ENCODE peak calls at places on chromosome 2, in nine cellular contexts. One of them, this sample, is unnamed.

GRCh38 chr2:214193943-214194342 is 216.9 kb upstream of the VWC2L start:
- DNase-seq in mucosa of descending colon: no peak
- DNase-seq in A549: no peak
- DNase-seq in heart left ventricle: no peak
- DNase-seq in GM13977: no peak
- DNase-seq in HFFc6: peak; percentile 81
- DNase-seq in AG04450: peak; percentile 32
- DNase-seq in progenitor cell of endocrine pancreas: no peak
- DNase-seq in AG09309: peak; percentile 41
- DNase-seq in this sample: no peak

GRCh38 chr2:8644605-8645175 is 37.2 kb upstream of the ID2 start:
- DNase-seq in AG09309: no peak
- DNase-seq in HFFc6: no peak
- DNase-seq in progenitor cell of endocrine pancreas: no peak
- DNase-seq in heart left ventricle: no peak
- DNase-seq in A549: peak; percentile 50
- DNase-seq in AG04450: no peak
- DNase-seq in GM13977: no peak
- DNase-seq in mucosa of descending colon: no peak
- DNase-seq in this sample: no peak

GRCh38 chr2:151774506-151774905 is 40.2 kb upstream of the NEB start:
- DNase-seq in HFFc6: peak; percentile 64
- DNase-seq in mucosa of descending colon: no peak
- DNase-seq in progenitor cell of endocrine pancreas: no peak
- DNase-seq in GM13977: no peak
- DNase-seq in heart left ventricle: no peak
- DNase-seq in AG09309: peak; percentile 70
- DNase-seq in A549: no peak
- DNase-seq in AG04450: peak; percentile 29
- DNase-seq in this sample: no peak

GRCh38 chr2:44210362-44210761 is 41.7 kb downstream of the PPM1B start:
- DNase-seq in heart left ventricle: no peak
- DNase-seq in mucosa of descending colon: no peak
- DNase-seq in A549: no peak
- DNase-seq in HFFc6: no peak
- DNase-seq in GM13977: no peak
- DNase-seq in progenitor cell of endocrine pancreas: no peak
- DNase-seq in AG09309: no peak
- DNase-seq in AG04450: no peak
- DNase-seq in this sample: no peak

GRCh38 chr2:9251154-9252001 is 44.8 kb downstream of the ASAP2 start:
- DNase-seq in GM13977: no peak
- DNase-seq in heart left ventricle: no peak
- DNase-seq in HFFc6: peak; percentile 84
- DNase-seq in A549: peak; percentile 81
- DNase-seq in progenitor cell of endocrine pancreas: no peak
- DNase-seq in AG09309: peak; percentile 64
- DNase-seq in AG04450: no peak
- DNase-seq in mucosa of descending colon: no peak
- DNase-seq in this sample: no peak

GRCh38 chr2:46988733-46989481 is 73.3 kb upstream of the MCFD2 start:
- DNase-seq in HFFc6: no peak
- DNase-seq in heart left ventricle: no peak
- DNase-seq in progenitor cell of endocrine pancreas: no peak
- DNase-seq in GM13977: no peak
- DNase-seq in mucosa of descending colon: no peak
- DNase-seq in A549: no peak
- DNase-seq in AG04450: no peak
- DNase-seq in AG09309: no peak
- DNase-seq in this sample: no peak

GRCh38 chr2:11746376-11746806 is at the start of gene LPIN1:
- DNase-seq in AG04450: peak; percentile 54
- DNase-seq in AG09309: no peak
- DNase-seq in HFFc6: peak; percentile 79
- DNase-seq in progenitor cell of endocrine pancreas: peak; percentile 86
- DNase-seq in mucosa of descending colon: peak; percentile 93
- DNase-seq in A549: peak; percentile 88
- DNase-seq in heart left ventricle: peak; percentile 93
- DNase-seq in GM13977: peak; percentile 95
- DNase-seq in this sample: peak; percentile 66

GRCh38 chr2:106547516-106547915 is 60.4 kb downstream of the CD8B2 start:
- DNase-seq in heart left ventricle: no peak
- DNase-seq in HFFc6: no peak
- DNase-seq in A549: no peak
- DNase-seq in AG09309: no peak
- DNase-seq in AG04450: no peak
- DNase-seq in GM13977: no peak
- DNase-seq in progenitor cell of endocrine pancreas: no peak
- DNase-seq in mucosa of descending colon: no peak
- DNase-seq in this sample: no peak

GRCh38 chr2:205903549-205904129 is 182.3 kb downstream of the INO80D start:
- DNase-seq in mucosa of descending colon: peak; percentile 64
- DNase-seq in AG09309: no peak
- DNase-seq in GM13977: peak; percentile 28
- DNase-seq in HFFc6: no peak
- DNase-seq in A549: peak; percentile 67
- DNase-seq in progenitor cell of endocrine pancreas: no peak
- DNase-seq in heart left ventricle: no peak
- DNase-seq in AG04450: no peak
- DNase-seq in this sample: no peak

GRCh38 chr2:101807242-101807641 is 109.7 kb downstream of the MAP4K4 start:
- DNase-seq in A549: no peak
- DNase-seq in AG04450: no peak
- DNase-seq in progenitor cell of endocrine pancreas: no peak
- DNase-seq in GM13977: no peak
- DNase-seq in HFFc6: no peak
- DNase-seq in heart left ventricle: no peak
- DNase-seq in AG09309: no peak
- DNase-seq in mucosa of descending colon: no peak
- DNase-seq in this sample: no peak

GRCh38 chr2:98086491-98087446 is at the start of gene VWA3B:
- DNase-seq in mucosa of descending colon: peak; percentile 91
- DNase-seq in AG09309: no peak
- DNase-seq in GM13977: peak; percentile 90
- DNase-seq in progenitor cell of endocrine pancreas: peak; percentile 67
- DNase-seq in AG04450: no peak
- DNase-seq in heart left ventricle: peak; percentile 89
- DNase-seq in HFFc6: no peak
- DNase-seq in A549: peak; percentile 60
- DNase-seq in this sample: no peak

GRCh38 chr2:162198239-162198638 is 45.0 kb downstream of the FAP start:
- DNase-seq in heart left ventricle: no peak
- DNase-seq in mucosa of descending colon: no peak
- DNase-seq in GM13977: no peak
- DNase-seq in HFFc6: no peak
- DNase-seq in AG04450: peak; percentile 65
- DNase-seq in progenitor cell of endocrine pancreas: no peak
- DNase-seq in A549: no peak
- DNase-seq in AG09309: no peak
- DNase-seq in this sample: no peak

GRCh38 chr2:33216508-33217182 is 259.8 kb upstream of the RASGRP3 start:
- DNase-seq in HFFc6: peak; percentile 68
- DNase-seq in heart left ventricle: peak; percentile 68
- DNase-seq in progenitor cell of endocrine pancreas: no peak
- DNase-seq in GM13977: no peak
- DNase-seq in AG04450: no peak
- DNase-seq in AG09309: no peak
- DNase-seq in A549: peak; percentile 51
- DNase-seq in mucosa of descending colon: no peak
- DNase-seq in this sample: no peak

GRCh38 chr2:206804326-206804725 is 38.9 kb downstream of the FASTKD2 start:
- DNase-seq in AG09309: no peak
- DNase-seq in mucosa of descending colon: no peak
- DNase-seq in A549: no peak
- DNase-seq in AG04450: no peak
- DNase-seq in HFFc6: no peak
- DNase-seq in heart left ventricle: no peak
- DNase-seq in progenitor cell of endocrine pancreas: no peak
- DNase-seq in GM13977: no peak
- DNase-seq in this sample: no peak

GRCh38 chr2:241854342-241855244 is 4.1 kb downstream of the PDCD1 start:
- DNase-seq in HFFc6: no peak
- DNase-seq in progenitor cell of endocrine pancreas: no peak
- DNase-seq in mucosa of descending colon: no peak
- DNase-seq in A549: no peak
- DNase-seq in AG04450: no peak
- DNase-seq in GM13977: no peak
- DNase-seq in AG09309: no peak
- DNase-seq in heart left ventricle: peak; percentile 58
- DNase-seq in this sample: no peak

GRCh38 chr2:29878898-29879297 is 42.5 kb downstream of the ALK start:
- DNase-seq in progenitor cell of endocrine pancreas: no peak
- DNase-seq in mucosa of descending colon: no peak
- DNase-seq in HFFc6: no peak
- DNase-seq in AG09309: no peak
- DNase-seq in heart left ventricle: no peak
- DNase-seq in GM13977: no peak
- DNase-seq in A549: peak; percentile 58
- DNase-seq in AG04450: no peak
- DNase-seq in this sample: no peak

GRCh38 chr2:133192028-133192427 is 376.2 kb downstream of the NCKAP5 start:
- DNase-seq in GM13977: no peak
- DNase-seq in progenitor cell of endocrine pancreas: no peak
- DNase-seq in heart left ventricle: no peak
- DNase-seq in AG09309: no peak
- DNase-seq in mucosa of descending colon: no peak
- DNase-seq in A549: no peak
- DNase-seq in HFFc6: no peak
- DNase-seq in AG04450: no peak
- DNase-seq in this sample: no peak

DNA sequence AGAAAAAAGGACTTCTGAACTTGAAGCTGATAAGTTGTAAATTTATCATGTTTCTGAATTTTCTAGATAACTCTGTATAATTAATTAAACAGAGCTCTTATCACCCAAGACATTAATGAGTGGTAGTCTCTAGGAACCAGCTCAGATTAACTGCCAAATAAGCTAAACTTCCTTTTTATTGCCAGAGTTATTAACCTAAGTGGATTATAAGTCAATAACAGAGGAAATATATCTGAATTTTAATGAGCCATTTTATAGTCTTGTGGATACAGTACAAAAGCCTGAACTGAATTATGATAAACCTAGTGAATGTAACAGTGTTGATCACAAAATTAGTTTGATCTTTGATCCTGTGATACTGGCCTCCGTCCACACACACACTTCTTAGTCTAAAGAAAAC is 111.5 kb downstream of the COMMD1 start:
- DNase-seq in AG09309: no peak
- DNase-seq in A549: no peak
- DNase-seq in progenitor cell of endocrine pancreas: no peak
- DNase-seq in heart left ventricle: no peak
- DNase-seq in AG04450: no peak
- DNase-seq in GM13977: no peak
- DNase-seq in HFFc6: no peak
- DNase-seq in mucosa of descending colon: no peak
- DNase-seq in this sample: no peak
- TF ChIP-seq CTCF in AG09309: no peak
- TF ChIP-seq CTCF in A549: no peak
- TF ChIP-seq CTCF in progenitor cell of endocrine pancreas: no peak
- TF ChIP-seq CTCF in heart left ventricle: no peak
- TF ChIP-seq CTCF in AG04450: no peak
- TF ChIP-seq CTCF in GM13977: no peak
- TF ChIP-seq CTCF in HFFc6: no peak
- TF ChIP-seq CTCF in mucosa of descending colon: no peak
- TF ChIP-seq CTCF in this sample: no peak

GRCh38 chr2:179876266-179876665 is 14.9 kb upstream of the ZNF385B start:
- DNase-seq in HFFc6: no peak
- DNase-seq in GM13977: no peak
- DNase-seq in AG09309: no peak
- DNase-seq in AG04450: no peak
- DNase-seq in A549: no peak
- DNase-seq in heart left ventricle: no peak
- DNase-seq in mucosa of descending colon: no peak
- DNase-seq in progenitor cell of endocrine pancreas: no peak
- DNase-seq in this sample: no peak
- TF ChIP-seq CTCF in HFFc6: no peak
- TF ChIP-seq CTCF in GM13977: no peak
- TF ChIP-seq CTCF in AG09309: no peak
- TF ChIP-seq CTCF in AG04450: no peak
- TF ChIP-seq CTCF in A549: no peak
- TF ChIP-seq CTCF in heart left ventricle: no peak
- TF ChIP-seq CTCF in mucosa of descending colon: no peak
- TF ChIP-seq CTCF in progenitor cell of endocrine pancreas: no peak
- TF ChIP-seq CTCF in this sample: no peak

DNA sequence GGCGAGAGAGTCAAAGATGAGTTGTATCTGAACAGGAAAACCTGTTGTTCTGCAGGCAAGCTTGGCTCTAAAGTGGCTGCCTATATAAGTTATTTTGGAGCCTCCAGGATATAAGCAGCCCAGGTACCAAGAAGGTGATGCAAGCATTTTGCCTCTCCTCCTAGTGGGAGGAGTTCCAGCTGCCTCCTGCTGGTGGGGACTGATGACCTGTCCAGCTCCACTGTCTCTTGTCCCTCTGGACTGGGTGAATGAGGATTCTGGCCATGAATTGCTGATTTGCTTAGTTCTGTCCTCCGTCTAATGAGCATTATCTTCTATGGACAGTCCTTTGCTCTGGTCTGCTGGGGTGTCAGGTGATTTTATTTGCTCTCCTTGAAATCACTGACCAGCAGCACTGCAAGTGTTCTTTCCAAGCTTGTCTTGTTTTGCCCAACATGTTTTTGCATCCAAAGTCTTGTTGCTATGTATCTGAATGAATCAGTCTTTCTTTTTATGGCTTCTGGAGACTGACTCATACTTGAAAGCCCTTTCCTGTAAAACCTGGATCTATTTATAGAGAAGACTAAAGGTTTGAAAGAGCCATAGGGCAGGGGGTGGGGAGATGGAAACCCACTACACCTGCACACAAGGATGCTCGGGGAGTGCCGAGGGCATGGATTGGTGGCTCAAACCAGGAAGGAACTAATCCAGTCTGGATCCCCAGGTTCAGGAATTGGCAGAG is 40.6 kb upstream of the EFHD1 start:
- DNase-seq in mucosa of descending colon: peak; percentile 79
- DNase-seq in heart left ventricle: no peak
- DNase-seq in A549: peak; percentile 77
- DNase-seq in HFFc6: peak; percentile 96
- DNase-seq in GM13977: no peak
- DNase-seq in AG04450: no peak
- DNase-seq in progenitor cell of endocrine pancreas: no peak
- DNase-seq in AG09309: peak; percentile 83
- DNase-seq in this sample: no peak
- TF ChIP-seq CTCF in mucosa of descending colon: no peak
- TF ChIP-seq CTCF in heart left ventricle: no peak
- TF ChIP-seq CTCF in A549: no peak
- TF ChIP-seq CTCF in HFFc6: peak; percentile 61
- TF ChIP-seq CTCF in GM13977: no peak
- TF ChIP-seq CTCF in AG04450: peak; percentile 11
- TF ChIP-seq CTCF in progenitor cell of endocrine pancreas: no peak
- TF ChIP-seq CTCF in AG09309: peak; percentile 13
- TF ChIP-seq CTCF in this sample: no peak

DNA sequence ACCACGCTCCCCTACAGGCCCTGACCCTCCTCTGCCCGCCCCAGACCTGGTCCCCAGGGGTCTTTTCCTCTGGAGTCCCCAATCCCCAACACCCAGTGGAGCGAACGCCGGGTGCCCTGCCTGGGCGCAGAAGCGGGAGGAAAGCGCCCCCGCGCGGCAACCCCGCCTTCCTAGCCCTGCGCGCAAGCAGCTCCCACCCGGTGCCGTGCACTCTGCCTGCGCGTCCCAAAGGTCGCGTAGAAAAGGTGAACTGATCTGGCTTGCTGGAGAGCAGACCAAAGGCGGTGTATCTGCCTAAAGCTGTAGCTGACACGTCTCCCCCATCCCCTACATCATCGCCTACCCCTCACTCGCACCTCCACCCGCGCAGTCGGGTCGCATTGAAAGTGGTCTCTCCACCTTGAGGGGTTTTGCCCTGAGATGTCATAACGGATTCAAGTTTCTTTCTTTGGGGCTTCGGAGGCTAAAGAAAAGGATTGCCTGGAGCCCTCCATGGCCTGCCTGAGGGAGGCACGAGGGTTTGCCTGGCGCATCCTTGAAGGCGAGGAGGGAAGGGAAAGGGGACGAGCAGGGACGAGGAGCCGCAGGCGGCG is 5.7 kb downstream of the GAD1 start:
- DNase-seq in AG04450: no peak
- DNase-seq in heart left ventricle: no peak
- DNase-seq in mucosa of descending colon: no peak
- DNase-seq in A549: peak; percentile 37
- DNase-seq in HFFc6: no peak
- DNase-seq in AG09309: no peak
- DNase-seq in progenitor cell of endocrine pancreas: no peak
- DNase-seq in GM13977: peak; percentile 62
- DNase-seq in this sample: no peak
- TF ChIP-seq CTCF in AG04450: no peak
- TF ChIP-seq CTCF in heart left ventricle: no peak
- TF ChIP-seq CTCF in mucosa of descending colon: no peak
- TF ChIP-seq CTCF in A549: peak; percentile 43
- TF ChIP-seq CTCF in HFFc6: peak; percentile 43
- TF ChIP-seq CTCF in AG09309: peak; percentile 3
- TF ChIP-seq CTCF in progenitor cell of endocrine pancreas: peak; percentile 54
- TF ChIP-seq CTCF in GM13977: peak; percentile 65
- TF ChIP-seq CTCF in this sample: no peak